ENCODE peak calls at places on chromosomes 1 and 21, in nine cellular contexts. X, V, U, K, C, T, Q, R and O are unnamed samples.

GRCh38 chr1:155085504-155086181 is 7.0 kb downstream of the EFNA3 start:
- DNase-seq in X (peak; percentile 36), V (peak; percentile 77), U (peak; percentile 59), K (no peak), C (no peak), T (peak; percentile 85), Q (peak; percentile 72), R (peak; percentile 49), O (peak; percentile 77)

GRCh38 chr1:63774617-63775417 is 1.0 kb downstream of the ROR1 start:
- DNase-seq in X (peak; percentile 45), V (peak; percentile 87), U (peak; percentile 35), K (peak; percentile 43), C (no peak), T (peak; percentile 53), Q (peak; percentile 45), R (peak; percentile 47), O (no peak)

GRCh38 chr21:27807596-27807995 is 840.7 kb upstream of the ADAMTS5 start:
- DNase-seq in X (no peak), V (no peak), U (no peak), K (no peak), C (no peak), T (peak; percentile 55), Q (no peak), R (no peak), O (no peak)

GRCh38 chr1:92926873-92927272 is 34.4 kb downstream of the DIPK1A start:
- DNase-seq in X (no peak), V (no peak), U (no peak), K (no peak), C (no peak), T (no peak), Q (no peak), R (no peak), O (no peak)

GRCh38 chr1:57088689-57089088 is 122.9 kb upstream of the C8B start:
- DNase-seq in X (no peak), V (no peak), U (no peak), K (no peak), C (no peak), T (no peak), Q (no peak), R (no peak), O (no peak)

GRCh38 chr21:21163904-21164303 is 165.7 kb downstream of the NCAM2 start:
- DNase-seq in X (peak; percentile 84), V (peak; percentile 78), U (no peak), K (no peak), C (peak; percentile 69), T (peak; percentile 72), Q (peak; percentile 37), R (no peak), O (peak; percentile 23)

GRCh38 chr1:240350910-240351331 is 259.2 kb downstream of the FMN2 start:
- DNase-seq in X (peak; percentile 36), V (no peak), U (no peak), K (no peak), C (peak; percentile 42), T (peak; percentile 74), Q (no peak), R (no peak), O (no peak)

GRCh38 chr21:32298658-32299081 is at the start of gene MRAP:
- DNase-seq in X (no peak), V (no peak), U (no peak), K (no peak), C (no peak), T (no peak), Q (no peak), R (no peak), O (no peak)

GRCh38 chr1:234393190-234393589 is 19.9 kb downstream of the COA6 start:
- DNase-seq in X (no peak), V (peak; percentile 5), U (no peak), K (no peak), C (no peak), T (no peak), Q (no peak), R (no peak), O (no peak)

GRCh38 chr1:152050886-152051764 is 14.3 kb upstream of the S100A11 start:
- DNase-seq in X (no peak), V (peak; percentile 15), U (no peak), K (no peak), C (no peak), T (peak; percentile 44), Q (no peak), R (no peak), O (no peak)

GRCh38 chr1:173122958-173123852 is 72.5 kb upstream of the TNFSF18 start:
- DNase-seq in X (peak; percentile 97), V (peak; percentile 61), U (peak; percentile 31), K (peak; percentile 64), C (peak; percentile 57), T (no peak), Q (peak; percentile 24), R (peak; percentile 48), O (no peak)

GRCh38 chr1:151815716-151816327 is 10.6 kb upstream of the LINGO4 start:
- DNase-seq in X (no peak), V (no peak), U (no peak), K (no peak), C (no peak), T (no peak), Q (no peak), R (no peak), O (peak; percentile 50)

GRCh38 chr1:93738075-93738622 is 56.5 kb upstream of the BCAR3 start:
- DNase-seq in X (peak; percentile 73), V (no peak), U (no peak), K (no peak), C (peak; percentile 41), T (peak; percentile 98), Q (no peak), R (no peak), O (no peak)

DNA sequence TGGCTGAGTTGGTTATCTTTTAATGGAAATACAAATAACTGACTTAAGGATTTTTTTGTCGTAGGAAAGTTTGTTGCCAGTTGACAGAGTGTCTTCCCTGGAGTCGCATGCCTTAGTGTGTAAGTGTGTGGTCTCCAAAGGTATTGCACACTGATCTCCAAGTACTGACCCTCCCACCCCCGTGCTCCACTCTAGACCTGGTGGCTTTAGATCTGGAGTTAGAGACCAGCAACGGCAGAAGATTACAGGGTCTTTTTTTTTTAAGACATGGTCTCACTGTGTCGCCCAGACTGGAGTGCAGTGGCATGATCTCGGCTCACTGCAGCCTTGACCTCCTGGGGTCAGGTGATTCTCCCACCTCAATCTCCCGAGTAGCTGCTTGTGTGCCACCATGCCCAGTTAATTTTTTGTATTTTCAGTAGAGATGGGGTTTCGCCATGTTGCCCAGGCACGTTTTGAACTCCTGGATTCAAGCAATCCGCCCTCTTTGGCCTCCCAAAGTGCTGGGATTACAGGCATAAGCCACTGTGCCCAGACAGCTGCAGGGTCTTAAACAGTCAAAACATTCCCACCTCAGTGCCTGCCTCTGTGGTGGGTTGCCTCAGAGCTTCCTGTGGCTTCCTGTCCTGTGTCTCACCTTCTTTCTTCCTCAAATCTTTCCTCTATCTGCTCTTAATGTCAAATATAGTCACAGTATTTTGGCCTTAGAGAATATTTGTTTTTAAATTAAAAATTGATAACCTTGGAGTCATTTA is 6.9 kb downstream of the TRAPPC10 start:
- DNase-seq in X (no peak), V (no peak), U (no peak), K (no peak), C (no peak), T (no peak), Q (no peak), R (no peak), O (no peak)
- H3K4me3 ChIP-seq in X (no peak overlapping the region), V (no peak overlapping the region), U (no peak overlapping the region), K (no peak overlapping the region), C (no peak overlapping the region), T (no peak overlapping the region), Q (no peak overlapping the region), R (no peak overlapping the region), O (peak overlapping the region; percentile 9)

GRCh38 chr1:3453203-3453761 is 1.2 kb upstream of the ARHGEF16 start:
- DNase-seq in X (peak; percentile 65), V (peak; percentile 85), U (peak; percentile 74), K (peak; percentile 69), C (no peak), T (peak; percentile 90), Q (peak; percentile 86), R (peak; percentile 79), O (peak; percentile 85)
- H3K4me3 ChIP-seq in X (no peak overlapping the region), V (peak overlapping the region; percentile 85), U (no peak overlapping the region), K (no peak overlapping the region), C (no peak overlapping the region), T (no peak overlapping the region), Q (no peak overlapping the region), R (no peak overlapping the region), O (no peak overlapping the region)

GRCh38 chr21:29064850-29065481 is 8.5 kb downstream of the CCT8 start:
- DNase-seq in X (no peak), V (no peak), U (no peak), K (no peak), C (no peak), T (no peak), Q (no peak), R (no peak), O (no peak)
- H3K4me3 ChIP-seq in X (no peak overlapping the region), V (no peak overlapping the region), U (no peak overlapping the region), K (no peak overlapping the region), C (no peak overlapping the region), T (no peak overlapping the region), Q (no peak overlapping the region), R (no peak overlapping the region), O (no peak overlapping the region)

GRCh38 chr1:160401487-160401805 is 1.1 kb downstream of the VANGL2 start:
- DNase-seq in X (no peak), V (no peak), U (no peak), K (no peak), C (no peak), T (no peak), Q (no peak), R (no peak), O (no peak)
- H3K4me3 ChIP-seq in X (peak overlapping the region; percentile 75), V (peak overlapping the region; percentile 99), U (peak overlapping the region; percentile 72), K (peak overlapping the region; percentile 83), C (peak overlapping the region; percentile 82), T (no peak overlapping the region), Q (peak overlapping the region; percentile 74), R (peak overlapping the region; percentile 80), O (no peak overlapping the region)